ENCODE peak calls at places on chromosomes 12 and 14, in four cellular contexts. Q is GM12865, I is activated gamma-delta T cell treated with Interleukin-2 at 50 U/mL for 16 hours, J is OCI-LY7. Z is an unnamed sample.

GRCh38 chr12:118052324-118053070 is 8.5 kb downstream of the WSB2 start:
- DNase-seq in I (no peak), Q (no peak), J (no peak), Z (no peak)

GRCh38 chr12:65823481-65824313 is 586 bp upstream of the HMGA2 start:
- DNase-seq in Q (peak), I (no peak), J (no peak), Z (peak)

GRCh38 chr12:121465921-121466799 is 66.2 kb downstream of the RNF34 start:
- DNase-seq in Q (peak), J (peak), I (peak), Z (peak)

GRCh38 chr12:56935157-56935556 is 949 bp upstream of the SDR9C7 start:
- DNase-seq in I (no peak), Q (no peak), J (no peak), Z (no peak)

GRCh38 chr14:65938738-65939137 is 526.2 kb downstream of the FUT8 start:
- DNase-seq in I (no peak), J (no peak), Q (no peak), Z (no peak)

GRCh38 chr14:99038401-99038800 is 233.6 kb downstream of the BCL11B start:
- DNase-seq in J (no peak), I (no peak), Q (no peak), Z (no peak)

GRCh38 chr12:131959137-131959536 is 9.4 kb downstream of the EP400 start:
- DNase-seq in I (no peak), J (no peak), Q (no peak), Z (no peak)

GRCh38 chr12:121468451-121468850 is 68.5 kb downstream of the RNF34 start:
- DNase-seq in J (no peak), I (no peak), Q (no peak), Z (no peak)

GRCh38 chr14:94377866-94378470 is 10.4 kb downstream of the SERPINA1 start:
- DNase-seq in I (no peak), Q (no peak), J (no peak), Z (no peak)

GRCh38 chr12:66744956-66745383 is 66.1 kb upstream of the GRIP1 start:
- DNase-seq in I (no peak), J (no peak), Q (no peak), Z (no peak)